ENCODE peak calls at places on chromosomes 3 and 15, in seven cellular contexts. V, S, B, E, Z, Y and W are unnamed samples.

GRCh38 chr15:44738340-44738984 is 2.1 kb downstream of the TRIM69 start:
- DNase-seq in E (peak; percentile 43), B (peak; percentile 47), Z (no peak), Y (peak; percentile 56), S (no peak), V (peak; percentile 62), W (peak; percentile 76)

GRCh38 chr15:62999923-63000484 is 42.5 kb upstream of the TPM1 start:
- DNase-seq in V (no peak), Z (no peak), B (no peak), S (no peak), Y (peak; percentile 40), E (no peak), W (no peak)

GRCh38 chr3:168248383-168249047 is 152.8 kb upstream of the GOLIM4 start:
- DNase-seq in Z (peak; percentile 65), B (no peak), Y (peak; percentile 72), V (no peak), E (no peak), S (no peak), W (no peak)

GRCh38 chr15:81027200-81027599 is 26.5 kb downstream of the TLNRD1 start:
- DNase-seq in Y (no peak), B (no peak), Z (no peak), S (no peak), V (no peak), E (no peak), W (no peak)

GRCh38 chr3:10354373-10355015 is 33.6 kb upstream of the SEC13 start:
- DNase-seq in B (no peak), E (no peak), Z (no peak), Y (peak; percentile 77), V (no peak), S (no peak), W (no peak)

GRCh38 chr15:70856884-70857546 is 3.1 kb upstream of the LARP6 start:
- DNase-seq in Z (no peak), S (no peak), E (no peak), B (no peak), Y (no peak), V (peak; percentile 59), W (no peak)

GRCh38 chr15:33109345-33109744 is 85.2 kb downstream of the FMN1 start:
- DNase-seq in Z (no peak), V (no peak), B (no peak), S (no peak), Y (no peak), E (no peak), W (no peak)

GRCh38 chr3:53554559-53555511 is 60.4 kb downstream of the CACNA1D start:
- DNase-seq in V (no peak), E (no peak), Z (no peak), Y (no peak), B (no peak), S (peak; percentile 83), W (no peak)

DNA sequence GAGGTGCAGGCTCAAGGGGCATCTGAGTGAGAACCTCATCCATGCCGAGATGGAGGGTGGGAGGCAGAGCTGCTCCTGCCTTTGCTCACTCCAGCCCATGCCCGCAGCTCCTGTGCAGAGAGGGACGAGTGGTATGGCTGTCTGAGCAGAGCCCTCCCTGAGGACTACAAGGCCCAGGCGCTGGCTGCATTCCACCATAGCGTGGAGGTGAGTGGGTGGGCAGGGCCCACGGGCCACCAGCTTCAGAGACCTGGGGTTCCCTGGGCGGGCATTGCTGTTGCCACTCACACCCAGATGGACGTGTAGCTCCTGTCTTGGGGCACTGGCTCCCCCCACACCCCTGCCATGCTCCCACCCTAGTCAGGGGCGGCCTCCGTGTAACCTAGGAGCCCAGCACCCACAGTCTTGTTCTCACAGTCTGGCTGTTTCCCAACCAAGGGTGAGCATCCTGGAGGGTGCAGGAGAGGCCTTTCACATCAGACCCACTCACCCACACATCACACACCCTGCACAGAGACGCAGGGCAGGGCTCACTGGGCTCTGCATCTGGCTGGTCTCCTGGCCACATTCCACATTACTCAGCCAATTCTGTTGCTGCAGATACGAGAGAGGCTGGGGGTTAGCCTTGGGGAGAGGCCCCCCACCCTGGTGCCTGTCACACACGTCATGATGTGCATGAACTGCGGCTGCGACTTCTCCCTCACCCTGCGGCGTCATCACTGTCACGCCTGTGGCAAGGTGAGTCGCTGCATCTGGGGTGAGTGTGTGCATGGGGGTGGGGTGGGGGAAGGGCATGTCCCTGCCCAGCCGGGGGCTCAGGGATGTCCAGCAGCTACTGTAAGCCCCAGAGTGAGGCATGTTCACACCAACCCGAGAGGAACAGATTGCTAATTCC is 25.3 kb upstream of the NR2C2 start:
- DNase-seq in S (no peak), E (no peak), B (no peak), Y (no peak), V (no peak), Z (no peak), W (no peak)
- TF ChIP-seq JUND in S (no peak), E (no peak), B (no peak), Y (no peak), V (no peak), Z (no peak), W (no peak)

DNA sequence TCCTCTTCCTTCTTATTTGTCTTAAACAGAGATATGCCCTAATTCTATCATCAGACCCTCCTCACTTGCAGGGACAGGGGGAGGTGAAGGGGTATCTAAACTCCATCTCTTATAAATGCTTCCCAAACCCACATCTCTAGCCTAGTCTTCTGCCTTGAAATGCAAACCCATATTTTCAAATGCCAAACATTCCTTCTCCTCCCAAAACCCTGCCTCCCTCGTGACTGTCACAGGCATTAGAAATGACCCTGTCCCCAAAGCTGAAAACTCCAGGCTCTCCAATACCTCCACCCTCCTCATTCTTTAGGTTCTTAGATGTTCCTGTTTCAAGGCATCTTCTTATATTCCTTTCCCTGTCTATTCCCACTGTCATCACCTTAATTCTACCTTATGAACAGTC is 191.0 kb downstream of the ERC2 start:
- DNase-seq in Y (no peak), V (no peak), E (no peak), B (no peak), S (no peak), Z (no peak), W (no peak)
- TF ChIP-seq JUND in Y (no peak), V (no peak), E (no peak), B (no peak), S (no peak), Z (no peak), W (no peak)

DNA sequence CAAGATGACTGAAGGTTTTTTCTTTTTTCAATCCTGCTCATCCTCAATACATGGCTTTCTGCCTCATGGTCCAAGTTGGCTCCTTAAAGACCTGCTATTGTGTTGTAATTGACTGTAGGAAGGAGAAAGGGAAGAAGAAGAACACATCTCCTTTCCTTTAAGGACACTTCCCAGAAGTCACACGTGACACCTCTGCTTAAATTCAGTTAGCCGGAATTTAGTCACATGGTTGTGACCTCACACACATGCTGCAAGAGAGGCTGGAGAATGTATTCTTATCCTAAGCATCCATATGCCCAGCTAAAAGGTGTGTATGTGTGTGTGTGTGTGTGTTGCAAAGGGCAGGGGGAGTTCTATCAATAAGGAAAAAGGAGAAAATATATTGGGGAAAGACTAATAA is 185.8 kb upstream of the IL12A start:
- DNase-seq in Y (no peak), E (no peak), Z (no peak), V (no peak), S (no peak), B (no peak), W (no peak)
- TF ChIP-seq JUND in Y (no peak), E (no peak), Z (no peak), V (no peak), S (no peak), B (no peak), W (no peak)

DNA sequence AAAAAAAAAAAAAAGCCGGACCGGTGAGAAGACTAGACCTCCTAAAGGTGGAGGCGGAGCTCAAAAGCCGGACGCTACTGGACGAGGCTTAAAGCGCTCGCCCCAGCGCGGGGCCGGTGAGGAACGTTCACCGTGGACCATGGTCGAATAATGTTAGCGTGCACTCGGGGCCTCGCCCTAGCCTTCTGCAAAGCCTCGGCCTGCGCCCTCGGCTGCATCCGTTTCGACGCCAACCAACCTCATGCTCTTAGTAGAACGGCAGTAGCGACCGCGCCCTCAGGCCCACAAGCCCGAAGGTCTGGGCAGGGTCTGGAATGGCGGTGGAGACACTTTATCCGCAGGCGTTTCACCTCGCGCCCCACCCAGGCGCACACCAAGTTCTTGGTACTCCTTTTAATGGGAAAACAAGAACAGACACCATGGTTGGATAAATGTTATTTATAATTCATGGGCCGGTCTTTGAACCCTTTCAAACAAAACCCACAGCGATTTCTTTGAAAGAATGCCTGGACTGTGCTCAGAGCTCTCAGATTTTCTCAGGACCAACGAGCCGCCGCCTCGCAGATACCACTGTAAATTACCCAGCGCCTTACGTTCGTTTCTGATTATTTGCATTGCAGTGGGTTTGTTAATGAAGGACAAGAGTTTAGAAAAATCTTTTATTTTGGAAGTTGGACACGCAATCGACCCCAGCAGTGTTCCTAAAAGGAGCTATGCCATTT is 1.3 kb upstream of the ISL2 start:
- DNase-seq in S (no peak), E (no peak), Y (no peak), Z (peak; percentile 73), B (no peak), V (no peak), W (no peak)
- TF ChIP-seq JUND in S (no peak), E (no peak), Y (no peak), Z (no peak), B (no peak), V (no peak), W (no peak)